ENCODE peak calls at places on chromosomes 4 and X, in eight cellular contexts. One of them, this sample, is unnamed.
A peak's percentile ranks its signal among the peaks of the same experiment; 100 is the strongest.

GRCh38 chr4:115110191-115111166 is 2.9 kb downstream of the NDST4 start:
- DNase-seq in HEK293T: peak; percentile 18
- DNase-seq in effector CD8-positive, alpha-beta T cell: no peak
- DNase-seq in activated CD4-positive, alpha-beta T cell treated with anti-CD3 and anti-CD28 coated beads, Interleukin-2, amount 10 ng/mL, durations not matched to agents 7 days and 5 days: no peak
- DNase-seq in effector memory CD8-positive, alpha-beta T cell: no peak
- DNase-seq in NCI-H2227 treated with DMSO at 0.1 percent for 48 hours: peak; percentile 16
- DNase-seq in NCI-H1092 treated with DMSO at 0.1 percent for 48 hours: peak; percentile 98
- DNase-seq in GM23338: no peak
- DNase-seq in this sample: no peak

GRCh38 chr4:84451546-84451945 is 47.5 kb downstream of the NKX6-1 start:
- DNase-seq in HEK293T: no peak
- DNase-seq in effector CD8-positive, alpha-beta T cell: no peak
- DNase-seq in activated CD4-positive, alpha-beta T cell treated with anti-CD3 and anti-CD28 coated beads, Interleukin-2, amount 10 ng/mL, durations not matched to agents 7 days and 5 days: no peak
- DNase-seq in effector memory CD8-positive, alpha-beta T cell: no peak
- DNase-seq in NCI-H2227 treated with DMSO at 0.1 percent for 48 hours: no peak
- DNase-seq in NCI-H1092 treated with DMSO at 0.1 percent for 48 hours: no peak
- DNase-seq in GM23338: peak; percentile 48
- DNase-seq in this sample: no peak

GRCh38 chrX:133838761-133839676 is 146.4 kb downstream of the GPC3 start:
- DNase-seq in HEK293T: peak; percentile 68
- DNase-seq in effector CD8-positive, alpha-beta T cell: no peak
- DNase-seq in activated CD4-positive, alpha-beta T cell treated with anti-CD3 and anti-CD28 coated beads, Interleukin-2, amount 10 ng/mL, durations not matched to agents 7 days and 5 days: peak; percentile 37
- DNase-seq in effector memory CD8-positive, alpha-beta T cell: peak; percentile 5
- DNase-seq in NCI-H2227 treated with DMSO at 0.1 percent for 48 hours: peak; percentile 37
- DNase-seq in NCI-H1092 treated with DMSO at 0.1 percent for 48 hours: no peak
- DNase-seq in GM23338: peak; percentile 76
- DNase-seq in this sample: peak; percentile 54

GRCh38 chrX:39577976-39578962 is 519.5 kb downstream of the BCOR start:
- DNase-seq in HEK293T: no peak
- DNase-seq in effector CD8-positive, alpha-beta T cell: no peak
- DNase-seq in activated CD4-positive, alpha-beta T cell treated with anti-CD3 and anti-CD28 coated beads, Interleukin-2, amount 10 ng/mL, durations not matched to agents 7 days and 5 days: peak; percentile 29
- DNase-seq in effector memory CD8-positive, alpha-beta T cell: peak; percentile 0
- DNase-seq in NCI-H2227 treated with DMSO at 0.1 percent for 48 hours: no peak
- DNase-seq in NCI-H1092 treated with DMSO at 0.1 percent for 48 hours: peak; percentile 11
- DNase-seq in GM23338: no peak
- DNase-seq in this sample: peak; percentile 67

GRCh38 chr4:73707269-73707875 is 33.0 kb upstream of the CXCL8 start:
- DNase-seq in HEK293T: no peak
- DNase-seq in effector CD8-positive, alpha-beta T cell: no peak
- DNase-seq in activated CD4-positive, alpha-beta T cell treated with anti-CD3 and anti-CD28 coated beads, Interleukin-2, amount 10 ng/mL, durations not matched to agents 7 days and 5 days: no peak
- DNase-seq in effector memory CD8-positive, alpha-beta T cell: no peak
- DNase-seq in NCI-H2227 treated with DMSO at 0.1 percent for 48 hours: no peak
- DNase-seq in NCI-H1092 treated with DMSO at 0.1 percent for 48 hours: no peak
- DNase-seq in GM23338: no peak
- DNase-seq in this sample: peak; percentile 9

GRCh38 chrX:74535211-74535621 is 79.2 kb downstream of the RLIM start:
- DNase-seq in HEK293T: peak; percentile 60
- DNase-seq in effector CD8-positive, alpha-beta T cell: no peak
- DNase-seq in activated CD4-positive, alpha-beta T cell treated with anti-CD3 and anti-CD28 coated beads, Interleukin-2, amount 10 ng/mL, durations not matched to agents 7 days and 5 days: no peak
- DNase-seq in effector memory CD8-positive, alpha-beta T cell: no peak
- DNase-seq in NCI-H2227 treated with DMSO at 0.1 percent for 48 hours: peak; percentile 31
- DNase-seq in NCI-H1092 treated with DMSO at 0.1 percent for 48 hours: peak; percentile 63
- DNase-seq in GM23338: peak; percentile 62
- DNase-seq in this sample: no peak

GRCh38 chrX:45781901-45782553 is 581.4 kb upstream of the DIPK2B start:
- DNase-seq in HEK293T: peak; percentile 34
- DNase-seq in effector CD8-positive, alpha-beta T cell: no peak
- DNase-seq in activated CD4-positive, alpha-beta T cell treated with anti-CD3 and anti-CD28 coated beads, Interleukin-2, amount 10 ng/mL, durations not matched to agents 7 days and 5 days: no peak
- DNase-seq in effector memory CD8-positive, alpha-beta T cell: no peak
- DNase-seq in NCI-H2227 treated with DMSO at 0.1 percent for 48 hours: no peak
- DNase-seq in NCI-H1092 treated with DMSO at 0.1 percent for 48 hours: no peak
- DNase-seq in GM23338: peak; percentile 18
- DNase-seq in this sample: no peak

GRCh38 chr4:145939241-145939640 is 618 bp upstream of the ZNF827 start:
- DNase-seq in HEK293T: no peak
- DNase-seq in effector CD8-positive, alpha-beta T cell: no peak
- DNase-seq in activated CD4-positive, alpha-beta T cell treated with anti-CD3 and anti-CD28 coated beads, Interleukin-2, amount 10 ng/mL, durations not matched to agents 7 days and 5 days: no peak
- DNase-seq in effector memory CD8-positive, alpha-beta T cell: no peak
- DNase-seq in NCI-H2227 treated with DMSO at 0.1 percent for 48 hours: no peak
- DNase-seq in NCI-H1092 treated with DMSO at 0.1 percent for 48 hours: no peak
- DNase-seq in GM23338: no peak
- DNase-seq in this sample: no peak

GRCh38 chrX:154526901-154527675 is 11.1 kb upstream of the FAM3A start:
- DNase-seq in HEK293T: peak; percentile 78
- DNase-seq in effector CD8-positive, alpha-beta T cell: peak; percentile 11
- DNase-seq in activated CD4-positive, alpha-beta T cell treated with anti-CD3 and anti-CD28 coated beads, Interleukin-2, amount 10 ng/mL, durations not matched to agents 7 days and 5 days: peak; percentile 67
- DNase-seq in effector memory CD8-positive, alpha-beta T cell: peak; percentile 31
- DNase-seq in NCI-H2227 treated with DMSO at 0.1 percent for 48 hours: peak; percentile 79
- DNase-seq in NCI-H1092 treated with DMSO at 0.1 percent for 48 hours: peak; percentile 84
- DNase-seq in GM23338: peak; percentile 81
- DNase-seq in this sample: peak; percentile 52

GRCh38 chr4:109969909-109970308 is 57.2 kb downstream of the EGF start:
- DNase-seq in HEK293T: no peak
- DNase-seq in effector CD8-positive, alpha-beta T cell: no peak
- DNase-seq in activated CD4-positive, alpha-beta T cell treated with anti-CD3 and anti-CD28 coated beads, Interleukin-2, amount 10 ng/mL, durations not matched to agents 7 days and 5 days: peak; percentile 16
- DNase-seq in effector memory CD8-positive, alpha-beta T cell: no peak
- DNase-seq in NCI-H2227 treated with DMSO at 0.1 percent for 48 hours: no peak
- DNase-seq in NCI-H1092 treated with DMSO at 0.1 percent for 48 hours: no peak
- DNase-seq in GM23338: no peak
- DNase-seq in this sample: peak; percentile 30

GRCh38 chr4:24382381-24382780 is 202.0 kb downstream of the DHX15 start:
- DNase-seq in HEK293T: no peak
- DNase-seq in effector CD8-positive, alpha-beta T cell: no peak
- DNase-seq in activated CD4-positive, alpha-beta T cell treated with anti-CD3 and anti-CD28 coated beads, Interleukin-2, amount 10 ng/mL, durations not matched to agents 7 days and 5 days: no peak
- DNase-seq in effector memory CD8-positive, alpha-beta T cell: no peak
- DNase-seq in NCI-H2227 treated with DMSO at 0.1 percent for 48 hours: no peak
- DNase-seq in NCI-H1092 treated with DMSO at 0.1 percent for 48 hours: no peak
- DNase-seq in GM23338: no peak
- DNase-seq in this sample: no peak

GRCh38 chrX:27336466-27337091 is 126.6 kb downstream of the PPP4R3C start:
- DNase-seq in HEK293T: peak; percentile 46
- DNase-seq in effector CD8-positive, alpha-beta T cell: peak; percentile 0
- DNase-seq in activated CD4-positive, alpha-beta T cell treated with anti-CD3 and anti-CD28 coated beads, Interleukin-2, amount 10 ng/mL, durations not matched to agents 7 days and 5 days: peak; percentile 15
- DNase-seq in effector memory CD8-positive, alpha-beta T cell: no peak
- DNase-seq in NCI-H2227 treated with DMSO at 0.1 percent for 48 hours: no peak
- DNase-seq in NCI-H1092 treated with DMSO at 0.1 percent for 48 hours: peak; percentile 23
- DNase-seq in GM23338: peak; percentile 53
- DNase-seq in this sample: peak; percentile 22

GRCh38 chr4:6720202-6720699 is 4.3 kb downstream of the BLOC1S4 start:
- DNase-seq in HEK293T: peak; percentile 90
- DNase-seq in effector CD8-positive, alpha-beta T cell: peak; percentile 82
- DNase-seq in activated CD4-positive, alpha-beta T cell treated with anti-CD3 and anti-CD28 coated beads, Interleukin-2, amount 10 ng/mL, durations not matched to agents 7 days and 5 days: peak; percentile 83
- DNase-seq in effector memory CD8-positive, alpha-beta T cell: peak; percentile 81
- DNase-seq in NCI-H2227 treated with DMSO at 0.1 percent for 48 hours: peak; percentile 42
- DNase-seq in NCI-H1092 treated with DMSO at 0.1 percent for 48 hours: peak; percentile 62
- DNase-seq in GM23338: peak; percentile 90
- DNase-seq in this sample: peak; percentile 75

GRCh38 chr4:76896731-76897521 is 1.0 kb downstream of the SOWAHB start:
- DNase-seq in HEK293T: peak; percentile 62
- DNase-seq in effector CD8-positive, alpha-beta T cell: peak; percentile 0
- DNase-seq in activated CD4-positive, alpha-beta T cell treated with anti-CD3 and anti-CD28 coated beads, Interleukin-2, amount 10 ng/mL, durations not matched to agents 7 days and 5 days: no peak
- DNase-seq in effector memory CD8-positive, alpha-beta T cell: peak; percentile 10
- DNase-seq in NCI-H2227 treated with DMSO at 0.1 percent for 48 hours: peak; percentile 15
- DNase-seq in NCI-H1092 treated with DMSO at 0.1 percent for 48 hours: peak; percentile 44
- DNase-seq in GM23338: peak; percentile 73
- DNase-seq in this sample: no peak

GRCh38 chrX:136665258-136665900 is 17.4 kb downstream of the CD40LG start:
- DNase-seq in HEK293T: no peak
- DNase-seq in effector CD8-positive, alpha-beta T cell: no peak
- DNase-seq in activated CD4-positive, alpha-beta T cell treated with anti-CD3 and anti-CD28 coated beads, Interleukin-2, amount 10 ng/mL, durations not matched to agents 7 days and 5 days: no peak
- DNase-seq in effector memory CD8-positive, alpha-beta T cell: no peak
- DNase-seq in NCI-H2227 treated with DMSO at 0.1 percent for 48 hours: no peak
- DNase-seq in NCI-H1092 treated with DMSO at 0.1 percent for 48 hours: no peak
- DNase-seq in GM23338: no peak
- DNase-seq in this sample: no peak

GRCh38 chr4:153645183-153645582 is 38.9 kb upstream of the TLR2 start:
- DNase-seq in HEK293T: no peak
- DNase-seq in effector CD8-positive, alpha-beta T cell: no peak
- DNase-seq in activated CD4-positive, alpha-beta T cell treated with anti-CD3 and anti-CD28 coated beads, Interleukin-2, amount 10 ng/mL, durations not matched to agents 7 days and 5 days: no peak
- DNase-seq in effector memory CD8-positive, alpha-beta T cell: no peak
- DNase-seq in NCI-H2227 treated with DMSO at 0.1 percent for 48 hours: no peak
- DNase-seq in NCI-H1092 treated with DMSO at 0.1 percent for 48 hours: no peak
- DNase-seq in GM23338: peak; percentile 44
- DNase-seq in this sample: no peak

GRCh38 chr4:678765-679481 is 4.6 kb downstream of the MYL5 start:
- DNase-seq in HEK293T: no peak
- DNase-seq in effector CD8-positive, alpha-beta T cell: no peak
- DNase-seq in activated CD4-positive, alpha-beta T cell treated with anti-CD3 and anti-CD28 coated beads, Interleukin-2, amount 10 ng/mL, durations not matched to agents 7 days and 5 days: no peak
- DNase-seq in effector memory CD8-positive, alpha-beta T cell: no peak
- DNase-seq in NCI-H2227 treated with DMSO at 0.1 percent for 48 hours: no peak
- DNase-seq in NCI-H1092 treated with DMSO at 0.1 percent for 48 hours: no peak
- DNase-seq in GM23338: no peak
- DNase-seq in this sample: no peak

GRCh38 chrX:66200855-66201795 is 37.1 kb downstream of the HEPH start:
- DNase-seq in HEK293T: no peak
- DNase-seq in effector CD8-positive, alpha-beta T cell: no peak
- DNase-seq in activated CD4-positive, alpha-beta T cell treated with anti-CD3 and anti-CD28 coated beads, Interleukin-2, amount 10 ng/mL, durations not matched to agents 7 days and 5 days: no peak
- DNase-seq in effector memory CD8-positive, alpha-beta T cell: no peak
- DNase-seq in NCI-H2227 treated with DMSO at 0.1 percent for 48 hours: no peak
- DNase-seq in NCI-H1092 treated with DMSO at 0.1 percent for 48 hours: no peak
- DNase-seq in GM23338: peak; percentile 5
- DNase-seq in this sample: no peak

GRCh38 chr4:175873707-175874106 is 61.6 kb upstream of the GPM6A start:
- DNase-seq in HEK293T: no peak
- DNase-seq in effector CD8-positive, alpha-beta T cell: no peak
- DNase-seq in activated CD4-positive, alpha-beta T cell treated with anti-CD3 and anti-CD28 coated beads, Interleukin-2, amount 10 ng/mL, durations not matched to agents 7 days and 5 days: no peak
- DNase-seq in effector memory CD8-positive, alpha-beta T cell: no peak
- DNase-seq in NCI-H2227 treated with DMSO at 0.1 percent for 48 hours: no peak
- DNase-seq in NCI-H1092 treated with DMSO at 0.1 percent for 48 hours: no peak
- DNase-seq in GM23338: no peak
- DNase-seq in this sample: no peak

GRCh38 chrX:3290561-3290960 is 55.9 kb downstream of the MXRA5 start:
- DNase-seq in HEK293T: no peak
- DNase-seq in effector CD8-positive, alpha-beta T cell: no peak
- DNase-seq in activated CD4-positive, alpha-beta T cell treated with anti-CD3 and anti-CD28 coated beads, Interleukin-2, amount 10 ng/mL, durations not matched to agents 7 days and 5 days: no peak
- DNase-seq in effector memory CD8-positive, alpha-beta T cell: no peak
- DNase-seq in NCI-H2227 treated with DMSO at 0.1 percent for 48 hours: no peak
- DNase-seq in NCI-H1092 treated with DMSO at 0.1 percent for 48 hours: no peak
- DNase-seq in GM23338: no peak
- DNase-seq in this sample: no peak

GRCh38 chr4:8085491-8086479 is 72.8 kb downstream of the ABLIM2 start:
- DNase-seq in HEK293T: no peak
- DNase-seq in effector CD8-positive, alpha-beta T cell: no peak
- DNase-seq in activated CD4-positive, alpha-beta T cell treated with anti-CD3 and anti-CD28 coated beads, Interleukin-2, amount 10 ng/mL, durations not matched to agents 7 days and 5 days: no peak
- DNase-seq in effector memory CD8-positive, alpha-beta T cell: no peak
- DNase-seq in NCI-H2227 treated with DMSO at 0.1 percent for 48 hours: no peak
- DNase-seq in NCI-H1092 treated with DMSO at 0.1 percent for 48 hours: no peak
- DNase-seq in GM23338: peak; percentile 63
- DNase-seq in this sample: no peak

GRCh38 chrX:147838465-147839131 is 73.1 kb upstream of the FMR1 start:
- DNase-seq in HEK293T: no peak
- DNase-seq in effector CD8-positive, alpha-beta T cell: no peak
- DNase-seq in activated CD4-positive, alpha-beta T cell treated with anti-CD3 and anti-CD28 coated beads, Interleukin-2, amount 10 ng/mL, durations not matched to agents 7 days and 5 days: no peak
- DNase-seq in effector memory CD8-positive, alpha-beta T cell: no peak
- DNase-seq in NCI-H2227 treated with DMSO at 0.1 percent for 48 hours: no peak
- DNase-seq in NCI-H1092 treated with DMSO at 0.1 percent for 48 hours: peak; percentile 31
- DNase-seq in GM23338: peak; percentile 27
- DNase-seq in this sample: no peak

GRCh38 chrX:136747003-136747986 is 33.4 kb downstream of the ARHGEF6 start:
- DNase-seq in HEK293T: no peak
- DNase-seq in effector CD8-positive, alpha-beta T cell: no peak
- DNase-seq in activated CD4-positive, alpha-beta T cell treated with anti-CD3 and anti-CD28 coated beads, Interleukin-2, amount 10 ng/mL, durations not matched to agents 7 days and 5 days: no peak
- DNase-seq in effector memory CD8-positive, alpha-beta T cell: no peak
- DNase-seq in NCI-H2227 treated with DMSO at 0.1 percent for 48 hours: no peak
- DNase-seq in NCI-H1092 treated with DMSO at 0.1 percent for 48 hours: no peak
- DNase-seq in GM23338: no peak
- DNase-seq in this sample: no peak

GRCh38 chr4:613126-613525 is 12.2 kb upstream of the PDE6B start:
- DNase-seq in HEK293T: no peak
- DNase-seq in effector CD8-positive, alpha-beta T cell: no peak
- DNase-seq in activated CD4-positive, alpha-beta T cell treated with anti-CD3 and anti-CD28 coated beads, Interleukin-2, amount 10 ng/mL, durations not matched to agents 7 days and 5 days: no peak
- DNase-seq in effector memory CD8-positive, alpha-beta T cell: no peak
- DNase-seq in NCI-H2227 treated with DMSO at 0.1 percent for 48 hours: no peak
- DNase-seq in NCI-H1092 treated with DMSO at 0.1 percent for 48 hours: no peak
- DNase-seq in GM23338: no peak
- DNase-seq in this sample: no peak

GRCh38 chr4:16969696-16970135 is 71.3 kb upstream of the LDB2 start:
- DNase-seq in HEK293T: no peak
- DNase-seq in effector CD8-positive, alpha-beta T cell: no peak
- DNase-seq in activated CD4-positive, alpha-beta T cell treated with anti-CD3 and anti-CD28 coated beads, Interleukin-2, amount 10 ng/mL, durations not matched to agents 7 days and 5 days: no peak
- DNase-seq in effector memory CD8-positive, alpha-beta T cell: no peak
- DNase-seq in NCI-H2227 treated with DMSO at 0.1 percent for 48 hours: no peak
- DNase-seq in NCI-H1092 treated with DMSO at 0.1 percent for 48 hours: no peak
- DNase-seq in GM23338: no peak
- DNase-seq in this sample: no peak

GRCh38 chrX:56733459-56734046 is 4.5 kb downstream of the NBDY start:
- DNase-seq in HEK293T: peak; percentile 14
- DNase-seq in effector CD8-positive, alpha-beta T cell: peak; percentile 41
- DNase-seq in activated CD4-positive, alpha-beta T cell treated with anti-CD3 and anti-CD28 coated beads, Interleukin-2, amount 10 ng/mL, durations not matched to agents 7 days and 5 days: peak; percentile 69
- DNase-seq in effector memory CD8-positive, alpha-beta T cell: peak; percentile 57
- DNase-seq in NCI-H2227 treated with DMSO at 0.1 percent for 48 hours: peak; percentile 37
- DNase-seq in NCI-H1092 treated with DMSO at 0.1 percent for 48 hours: peak; percentile 31
- DNase-seq in GM23338: peak; percentile 73
- DNase-seq in this sample: peak; percentile 58